ENCODE peak calls at places on chromosomes 6 and 20, in four cellular contexts. Z is cardiac fibroblast, K is hepatocyte, F is fibroblast of lung. E is an unnamed sample.

GRCh38 chr6:158367824-158368223 is 55.6 kb downstream of the TULP4 start:
- DNase-seq in Z (no peak), K (no peak), F (no peak), E (no peak)

GRCh38 chr6:53627391-53628218 is 38.0 kb downstream of the KLHL31 start:
- DNase-seq in K (no peak), F (no peak), Z (no peak), E (no peak)

GRCh38 chr20:17645546-17646208 is 36.4 kb downstream of the RRBP1 start:
- DNase-seq in K (no peak), F (no peak), Z (no peak), E (no peak)

GRCh38 chr6:1316482-1317220 is 4.8 kb downstream of the FOXQ1 start:
- DNase-seq in F (no peak), Z (no peak), K (peak; percentile 48), E (no peak)

GRCh38 chr6:69179681-69180080 is 544.6 kb downstream of the ADGRB3 start:
- DNase-seq in K (no peak), Z (peak; percentile 9), F (peak; percentile 37), E (no peak)

GRCh38 chr6:74000582-74000981 is 304.6 kb downstream of the CD109 start:
- DNase-seq in F (peak; percentile 6), K (no peak), Z (peak; percentile 18), E (no peak)

GRCh38 chr6:30463651-30464618 is 25.4 kb upstream of the HLA-E start:
- DNase-seq in F (peak; percentile 58), K (no peak), Z (peak; percentile 23), E (no peak)

GRCh38 chr20:34562643-34563042 is 4.1 kb downstream of the MAP1LC3A start:
- DNase-seq in K (no peak), Z (peak; percentile 34), F (peak; percentile 10), E (no peak)

GRCh38 chr6:109434456-109434855 is 6.0 kb downstream of the PPIL6 start:
- DNase-seq in Z (peak; percentile 55), K (no peak), F (peak; percentile 22), E (peak; percentile 74)

GRCh38 chr6:13836170-13836569 is 21.8 kb upstream of the MCUR1 start:
- DNase-seq in F (no peak), K (no peak), Z (no peak), E (no peak)

GRCh38 chr20:6533828-6534388 is 233.6 kb upstream of the BMP2 start:
- DNase-seq in Z (peak; percentile 78), K (peak; percentile 12), F (peak; percentile 91), E (peak; percentile 40)

GRCh38 chr6:36387440-36388303 is at the start of gene ETV7:
- DNase-seq in F (peak; percentile 8), K (peak; percentile 64), Z (peak; percentile 11), E (no peak)

GRCh38 chr20:50928469-50928868 is 2.8 kb downstream of the ADNP start:
- DNase-seq in F (no peak), Z (no peak), K (no peak), E (no peak)

GRCh38 chr20:5074050-5074674 is 45.6 kb downstream of the PCNA start:
- DNase-seq in K (no peak), Z (no peak), F (no peak), E (no peak)

GRCh38 chr20:51352790-51353189 is 189.7 kb downstream of the NFATC2 start:
- DNase-seq in F (no peak), Z (no peak), K (no peak), E (no peak)

GRCh38 chr6:15352884-15353283 is 107.0 kb downstream of the JARID2 start:
- DNase-seq in Z (peak; percentile 82), K (no peak), F (peak; percentile 63), E (no peak)

GRCh38 chr20:57048027-57048869 is 218.2 kb downstream of the BMP7 start:
- DNase-seq in F (peak; percentile 27), Z (no peak), K (peak; percentile 59), E (no peak)

GRCh38 chr6:42374027-42374669 is 77.6 kb downstream of the TRERF1 start:
- DNase-seq in F (no peak), K (no peak), Z (no peak), E (no peak)

GRCh38 chr20:20461526-20461925 is 93.6 kb downstream of the INSM1 start:
- DNase-seq in Z (no peak), F (no peak), K (no peak), E (no peak)

GRCh38 chr20:56924976-56925695 is 296.0 kb downstream of the TFAP2C start:
- DNase-seq in Z (no peak), K (peak; percentile 29), F (no peak), E (no peak)

GRCh38 chr20:1324598-1325172 is 4.3 kb downstream of the SDCBP2 start:
- DNase-seq in F (peak; percentile 90), Z (peak; percentile 88), K (no peak), E (no peak)

GRCh38 chr20:1326031-1326930 is 2.7 kb downstream of the SDCBP2 start:
- DNase-seq in Z (peak; percentile 66), K (peak; percentile 44), F (peak; percentile 74), E (no peak)

GRCh38 chr20:1323830-1324597 is 4.9 kb downstream of the SDCBP2 start:
- DNase-seq in F (no peak), K (no peak), Z (no peak), E (no peak)

GRCh38 chr20:1327241-1327653 is 1.7 kb downstream of the SDCBP2 start:
- DNase-seq in Z (peak; percentile 85), K (peak; percentile 46), F (peak; percentile 71), E (no peak)

DNA sequence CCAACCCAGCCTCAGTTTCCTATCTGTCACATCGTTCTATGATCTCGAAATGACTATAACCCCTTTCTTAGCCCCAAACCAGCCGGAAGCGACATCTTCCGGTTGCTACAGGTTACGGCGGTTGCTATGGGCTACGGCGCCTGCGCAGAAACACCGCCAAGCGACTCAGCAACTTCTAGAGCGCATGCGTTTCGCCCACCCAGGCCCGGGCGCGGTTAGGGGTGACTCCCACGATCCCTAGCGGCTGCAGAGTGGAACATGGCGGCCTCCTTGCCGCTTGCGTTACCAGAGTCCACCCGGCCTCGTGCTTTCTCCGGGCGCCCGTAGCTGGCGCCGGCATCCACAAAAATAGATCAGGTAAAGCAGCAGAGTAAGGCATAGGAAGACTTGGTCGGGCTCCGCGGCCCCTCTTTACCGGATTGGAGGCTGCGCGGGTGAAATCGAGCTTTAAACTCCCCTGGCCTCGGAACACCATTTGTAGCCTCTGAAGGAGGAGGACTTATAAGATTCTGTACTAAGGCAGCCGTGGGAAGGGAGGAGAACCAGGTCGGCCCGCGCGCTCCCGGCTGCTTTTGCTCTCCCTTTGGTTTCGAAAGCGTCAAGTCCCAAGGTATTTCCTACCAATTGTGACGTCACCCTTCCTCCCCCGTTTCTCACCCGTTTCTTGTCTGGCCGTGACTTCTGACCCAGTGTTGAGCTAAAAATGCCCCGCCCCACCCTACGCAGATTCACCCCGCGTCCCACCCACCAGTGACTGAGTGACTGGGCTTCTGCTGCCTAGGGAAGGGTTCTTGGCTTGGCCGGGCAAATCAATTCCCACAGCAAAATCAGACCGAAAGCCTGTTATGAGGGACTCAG is 3.5 kb downstream of the SDCBP2 start:
- DNase-seq in K (peak; percentile 99), Z (peak; percentile 99), F (peak; percentile 99), E (peak; percentile 77)
- TF ChIP-seq CTCF in K (no peak), Z (no peak), F (peak; percentile 7), E (peak; percentile 17)

DNA sequence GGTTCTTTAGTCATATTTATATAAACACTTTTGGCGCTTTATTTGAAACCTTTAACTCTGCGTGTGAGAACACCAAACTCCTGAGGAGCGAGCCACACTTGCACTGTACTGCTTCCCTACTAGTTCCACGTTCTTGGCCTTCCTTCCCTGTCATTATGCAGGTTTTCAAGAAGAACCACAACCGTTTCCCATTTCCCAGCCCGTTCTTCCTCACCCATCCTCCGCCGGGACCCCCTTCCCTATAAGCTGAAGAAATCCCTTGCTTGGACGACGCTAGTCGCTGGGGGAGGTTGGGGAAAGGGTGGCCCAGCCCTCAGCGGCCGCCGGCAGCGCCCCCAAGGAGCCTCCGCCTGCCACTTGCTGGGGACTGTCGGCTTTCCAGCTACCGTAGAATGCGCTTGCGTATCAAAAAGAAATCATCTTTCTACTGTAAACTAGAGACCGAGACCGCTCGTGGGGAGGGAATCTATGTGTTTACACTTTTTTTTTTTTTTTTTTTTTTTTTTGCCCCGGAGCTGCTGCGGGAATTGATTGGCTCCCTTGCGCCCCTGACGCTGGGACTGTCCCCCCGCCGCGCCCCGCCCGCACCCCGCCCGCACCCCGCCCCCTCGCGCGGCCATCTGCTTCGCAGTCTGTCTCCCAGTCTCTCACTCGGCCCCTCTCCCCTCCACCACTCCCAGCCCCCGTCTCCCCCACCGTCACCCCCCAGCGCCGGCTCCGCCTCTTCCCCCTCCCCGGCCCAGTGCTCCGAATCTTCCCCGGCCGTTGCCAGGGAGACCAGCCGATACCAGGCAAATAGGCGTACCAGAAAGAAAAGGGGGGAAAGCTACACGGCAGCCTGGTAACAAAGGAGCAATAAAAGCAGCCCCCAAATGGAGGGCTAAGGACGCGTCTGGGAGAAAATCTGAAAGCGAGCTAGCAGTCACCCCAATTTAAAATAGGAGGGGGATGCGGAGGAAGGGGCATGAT is 2.3 kb upstream of the MARCKS start:
- DNase-seq in Z (peak; percentile 70), F (peak; percentile 75), K (peak; percentile 92), E (peak; percentile 72)
- TF ChIP-seq CTCF in Z (no peak), F (no peak), K (peak; percentile 39), E (no peak)

GRCh38 chr6:25489399-25489798 is 162.6 kb upstream of the SCGN start:
- DNase-seq in Z (no peak), K (no peak), F (no peak), E (no peak)

GRCh38 chr6:25492951-25493350 is 159.1 kb upstream of the SCGN start:
- DNase-seq in Z (no peak), K (no peak), F (no peak), E (no peak)

GRCh38 chr6:25487012-25487411 is 165.0 kb upstream of the SCGN start:
- DNase-seq in Z (no peak), F (no peak), K (no peak), E (no peak)

GRCh38 chr6:25488156-25488555 is 163.9 kb upstream of the SCGN start:
- DNase-seq in Z (no peak), K (no peak), F (no peak), E (no peak)

DNA sequence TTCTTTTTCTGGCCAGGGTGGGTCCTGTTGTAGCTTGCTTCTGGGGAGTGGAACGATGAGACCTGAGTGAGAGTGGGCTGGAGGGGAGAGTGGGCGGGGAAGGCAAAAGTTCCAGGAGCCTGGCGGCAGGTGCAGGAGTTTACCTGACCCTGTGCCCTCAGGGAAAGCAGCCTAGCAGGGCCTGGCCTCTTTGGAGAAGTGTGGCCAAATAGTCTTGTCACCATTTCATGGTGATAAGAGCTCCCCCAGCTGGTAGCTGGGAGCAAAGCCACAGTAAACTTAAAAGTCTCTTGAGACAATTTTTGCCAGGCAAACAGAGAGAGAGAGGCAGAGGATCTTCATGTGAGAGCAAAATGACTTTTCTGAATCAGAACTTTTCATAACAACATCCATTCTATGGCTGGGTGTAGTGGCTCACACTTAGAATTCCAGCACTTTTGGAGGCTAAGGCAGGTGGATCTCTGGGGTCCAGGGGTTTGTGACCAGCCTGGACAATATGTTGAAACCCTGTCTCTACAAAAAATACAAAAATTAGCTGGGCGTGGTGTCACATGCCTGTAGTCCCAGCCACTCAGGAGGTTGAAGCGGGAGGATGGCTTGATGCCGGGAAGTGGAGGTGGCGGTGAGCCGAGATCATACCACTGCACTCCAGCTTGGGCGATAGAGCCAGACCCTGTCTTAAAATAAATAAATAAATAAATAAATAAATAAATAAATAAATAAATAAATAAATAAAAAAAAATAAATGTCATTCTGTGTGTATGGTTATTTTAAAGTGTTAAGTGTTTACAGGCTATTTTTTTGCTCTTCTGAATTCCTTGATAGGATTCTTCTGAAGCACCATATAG is 161.8 kb upstream of the SCGN start:
- DNase-seq in Z (peak; percentile 88), K (peak; percentile 89), F (peak; percentile 86), E (no peak)
- TF ChIP-seq CTCF in Z (peak; percentile 86), K (peak; percentile 79), F (peak; percentile 90), E (peak; percentile 87)

GRCh38 chr6:24583463-24584389 is 62.3 kb downstream of the KIAA0319 start:
- DNase-seq in F (peak; percentile 48), K (peak; percentile 82), Z (peak; percentile 78), E (no peak)

GRCh38 chr6:24576452-24576851 is 69.5 kb downstream of the KIAA0319 start:
- DNase-seq in K (no peak), Z (no peak), F (no peak), E (no peak)

GRCh38 chr6:24584390-24584735 is 61.6 kb downstream of the KIAA0319 start:
- DNase-seq in F (no peak), Z (no peak), K (no peak), E (no peak)

GRCh38 chr6:24581084-24581669 is 64.8 kb downstream of the KIAA0319 start:
- DNase-seq in K (peak; percentile 83), Z (peak; percentile 74), F (peak; percentile 64), E (no peak)
- TF ChIP-seq CTCF in K (peak; percentile 79), Z (peak; percentile 90), F (peak; percentile 80), E (peak; percentile 93)